ENCODE peak calls at places on chromosome 22, in seven cellular contexts. C is transverse colon; T is CD8-positive, alpha-beta T cell; F is IMR-90; B is upper lobe of right lung; W is right atrium auricular region; Y is tibial artery. J is an unnamed sample.

GRCh38 chr22:42863349-42863911 is 6.4 kb upstream of the ARFGAP3 start:
- DNase-seq in F (peak), C (no peak), Y (no peak), W (no peak), B (no peak), T (no peak), J (no peak)

GRCh38 chr22:43420991-43421665 is 9.3 kb downstream of the MPPED1 start:
- DNase-seq in T (no peak), Y (no peak), B (no peak), C (no peak), F (no peak), W (no peak), J (no peak)

GRCh38 chr22:48575567-48576332 is 1251.9 kb downstream of the BRD1 start:
- DNase-seq in B (no peak), T (no peak), C (no peak), F (no peak), W (no peak), Y (no peak), J (no peak)

GRCh38 chr22:24302591-24302990 is 32.0 kb downstream of the SPECC1L start:
- DNase-seq in T (no peak), W (no peak), C (no peak), Y (no peak), F (no peak), B (no peak), J (no peak)

GRCh38 chr22:23565288-23565941 is 14.7 kb downstream of the IGLL1 start:
- DNase-seq in W (no peak), C (peak), Y (peak), T (no peak), B (no peak), F (no peak), J (no peak)

GRCh38 chr22:50524664-50525103 is 714 bp downstream of the SCO2 start:
- DNase-seq in Y (no peak), B (no peak), F (no peak), W (no peak), T (no peak), C (no peak), J (no peak)

GRCh38 chr22:50656122-50657070 is 16.2 kb upstream of the SHANK3 start:
- DNase-seq in B (peak), C (no peak), Y (no peak), T (no peak), F (peak), W (no peak), J (no peak)

GRCh38 chr22:30864441-30865420 is 103.8 kb downstream of the MORC2 start:
- DNase-seq in Y (peak), W (no peak), B (peak), T (no peak), C (no peak), F (no peak), J (no peak)

GRCh38 chr22:49077036-49077393 is 750.7 kb downstream of the BRD1 start:
- DNase-seq in C (no peak), F (no peak), T (no peak), B (peak), Y (peak), W (no peak), J (no peak)

GRCh38 chr22:18042685-18043084 is 18.3 kb upstream of the MICAL3 start:
- DNase-seq in W (no peak), B (no peak), C (no peak), Y (no peak), F (no peak), T (no peak), J (no peak)
- H3K27ac ChIP-seq in W (no peak), B (no peak), C (no peak), Y (peak), F (no peak), T (no peak), J (peak)

GRCh38 chr22:35914357-35914664 is 114.3 kb downstream of the RBFOX2 start:
- DNase-seq in F (no peak), T (no peak), W (no peak), B (no peak), Y (no peak), C (no peak), J (no peak)
- H3K4me3 ChIP-seq in F (no peak), T (no peak), W (peak), B (peak), Y (peak), C (no peak), J (no peak)

DNA sequence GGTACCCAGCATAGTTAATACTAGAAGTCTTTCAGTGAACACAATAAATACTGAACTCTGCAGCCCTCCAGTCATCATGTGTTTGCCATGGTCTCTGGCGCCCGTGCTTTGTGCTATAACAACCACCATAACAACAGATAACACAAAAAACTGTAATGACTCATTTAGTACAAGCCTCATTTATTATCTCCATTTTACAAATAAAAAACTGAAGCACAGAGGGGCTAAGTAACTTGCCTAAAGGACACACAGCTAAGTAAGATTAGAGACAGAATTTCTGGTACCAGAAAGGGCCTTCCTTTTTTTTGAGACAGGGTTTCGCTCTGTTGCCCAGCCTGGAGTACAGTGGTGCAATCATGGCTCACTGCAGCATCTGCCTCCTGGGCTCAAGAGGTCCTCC is 19.5 kb downstream of the RBFOX2 start:
- DNase-seq in T (no peak), F (peak), Y (no peak), B (no peak), C (no peak), W (no peak), J (no peak)
- H3K27ac ChIP-seq in T (no peak), F (peak), Y (no peak), B (no peak), C (peak), W (no peak), J (no peak)

DNA sequence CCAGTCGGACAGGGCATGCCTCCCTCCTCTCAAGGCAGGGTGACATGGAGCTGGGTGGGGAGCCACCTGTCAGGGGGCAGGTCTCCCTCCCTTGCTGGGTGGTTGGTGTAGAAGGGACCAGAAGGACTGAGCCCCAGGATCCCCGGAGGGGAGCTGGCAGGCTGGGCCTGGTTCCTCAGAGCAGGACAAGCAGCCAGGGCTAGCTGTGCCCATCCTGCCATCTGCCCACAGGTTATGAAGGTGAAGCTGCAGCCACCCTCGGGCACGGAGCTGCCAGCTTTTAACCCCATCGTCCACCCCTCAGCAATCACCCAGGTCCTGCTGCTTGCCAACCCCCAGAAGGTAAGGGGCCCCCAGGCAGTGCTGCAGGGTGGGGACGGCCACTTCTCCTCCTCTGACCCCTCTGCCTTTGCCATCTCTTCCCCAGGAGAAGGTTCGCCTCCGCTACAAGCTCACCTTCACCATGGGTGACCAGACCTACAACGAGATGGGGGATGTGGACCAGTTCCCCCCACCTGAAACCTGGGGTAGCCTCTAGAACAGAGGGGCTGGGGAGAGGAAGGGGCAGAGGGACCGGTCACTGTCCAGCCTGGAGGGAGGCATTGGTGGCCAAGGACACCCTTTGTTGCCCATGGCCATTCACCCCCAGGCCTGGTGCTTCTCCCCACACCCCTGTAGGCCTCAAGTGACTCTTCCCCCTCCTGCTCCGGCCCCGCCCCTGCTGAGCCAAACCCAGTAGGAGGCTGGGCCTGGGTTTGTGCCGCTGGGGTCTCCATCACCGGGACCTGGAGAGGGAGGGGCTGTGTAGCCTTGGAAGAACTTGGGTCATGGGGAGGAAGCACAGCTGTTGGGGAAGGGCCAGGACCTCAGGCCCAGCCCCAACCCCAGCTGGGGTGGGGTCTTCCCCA is 7.0 kb upstream of the SH3BP1 start:
- DNase-seq in T (no peak), Y (no peak), C (no peak), W (no peak), B (no peak), F (no peak), J (peak)
- H3K4me3 ChIP-seq in T (peak), Y (no peak), C (no peak), W (no peak), B (no peak), F (no peak), J (no peak)

DNA sequence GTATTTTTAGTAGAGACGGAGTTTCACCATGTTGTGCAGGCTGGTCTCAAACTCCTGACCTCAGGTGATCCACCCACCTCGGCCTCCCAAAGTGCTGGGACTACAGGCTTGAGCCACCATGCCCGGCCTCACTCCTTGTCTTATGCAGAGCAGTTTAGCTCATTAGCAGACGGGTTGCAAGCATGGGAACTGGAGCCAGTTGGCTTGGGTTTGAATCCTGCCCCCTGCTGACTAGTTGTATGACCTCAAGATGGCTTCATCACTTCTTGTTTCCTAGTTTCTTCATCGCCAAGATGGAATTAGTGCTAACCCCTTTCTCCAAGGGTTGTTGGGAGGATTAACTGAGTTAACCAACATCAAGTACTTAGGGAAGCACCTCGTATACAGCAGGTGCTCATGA is 23.4 kb upstream of the RASD2 start:
- DNase-seq in Y (no peak), B (no peak), W (no peak), C (no peak), F (no peak), T (no peak), J (no peak)
- H3K27ac ChIP-seq in Y (no peak), B (no peak), W (no peak), C (no peak), F (no peak), T (no peak), J (no peak)

GRCh38 chr22:19721486-19722172 is 1.7 kb upstream of the GP1BB start:
- DNase-seq in C (no peak), Y (no peak), F (no peak), W (no peak), B (no peak), T (no peak), J (no peak)

GRCh38 chr22:19723165-19723989 is at the start of gene GP1BB:
- DNase-seq in T (no peak), F (no peak), W (no peak), Y (no peak), B (no peak), C (peak), J (no peak)

GRCh38 chr22:19723990-19724827 is 870 bp downstream of the GP1BB start:
- DNase-seq in F (peak), C (no peak), T (no peak), Y (no peak), W (no peak), B (no peak), J (no peak)

GRCh38 chr22:19722175-19722914 is 994 bp upstream of the GP1BB start:
- DNase-seq in F (no peak), Y (no peak), C (no peak), T (no peak), B (no peak), W (no peak), J (no peak)

GRCh38 chr22:19722915-19723164 is 499 bp upstream of the GP1BB start:
- DNase-seq in C (no peak), T (no peak), W (no peak), Y (no peak), F (no peak), B (no peak), J (no peak)
- H3K4me3 ChIP-seq in C (no peak), T (no peak), W (peak), Y (no peak), F (no peak), B (no peak), J (no peak)

DNA sequence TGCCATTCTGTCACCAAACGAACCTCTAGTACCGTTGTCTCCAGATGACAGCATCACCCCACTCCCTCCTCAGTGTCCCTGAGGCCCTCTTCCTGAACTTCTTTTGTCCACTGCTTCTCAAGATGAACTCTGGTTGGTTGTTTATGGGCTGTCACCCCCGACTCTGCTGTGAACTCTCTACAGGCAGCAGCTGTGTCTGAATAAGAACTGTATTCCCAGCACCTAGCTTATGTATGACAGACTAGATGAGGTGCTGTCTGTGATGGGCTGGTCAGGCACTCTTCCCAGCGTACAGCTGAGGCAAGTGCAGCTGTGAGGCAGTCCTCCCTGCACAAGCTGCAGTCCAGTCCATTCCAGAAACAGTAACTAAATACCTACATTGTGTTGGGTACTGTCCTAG is 111.4 kb upstream of the PITPNB start:
- DNase-seq in F (peak), B (no peak), Y (no peak), W (no peak), T (no peak), C (no peak), J (no peak)
- H3K27ac ChIP-seq in F (no peak), B (no peak), Y (no peak), W (peak), T (no peak), C (peak), J (no peak)

GRCh38 chr22:27670701-27671412 is 130.7 kb downstream of the MN1 start:
- DNase-seq in T (no peak), W (no peak), B (no peak), C (peak), Y (no peak), F (no peak), J (no peak)

GRCh38 chr22:27669798-27670599 is 131.6 kb downstream of the MN1 start:
- DNase-seq in T (no peak), W (no peak), F (no peak), B (no peak), Y (no peak), C (no peak), J (no peak)

GRCh38 chr22:27672721-27673387 is 128.7 kb downstream of the MN1 start:
- DNase-seq in T (no peak), F (no peak), C (no peak), W (no peak), Y (no peak), B (no peak), J (no peak)

GRCh38 chr22:27668828-27669797 is 132.4 kb downstream of the MN1 start:
- DNase-seq in B (no peak), Y (peak), F (peak), C (peak), W (peak), T (no peak), J (peak)

DNA sequence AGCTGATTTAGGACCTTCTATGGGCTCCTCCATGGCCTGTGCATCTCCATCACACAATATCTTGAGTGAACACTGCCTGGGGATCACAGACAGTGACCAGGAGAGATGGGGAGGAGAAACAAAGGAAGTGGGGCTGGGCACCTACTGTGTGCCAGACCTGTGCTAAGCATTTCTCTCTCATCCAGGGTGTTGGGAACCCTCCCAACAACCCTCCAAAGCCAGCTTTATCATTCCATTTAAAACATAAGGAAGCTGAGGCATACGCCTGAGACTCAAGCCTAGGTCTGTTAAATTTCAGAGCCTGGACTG is 130.2 kb downstream of the MN1 start:
- DNase-seq in T (no peak), B (no peak), W (no peak), Y (no peak), F (no peak), C (no peak), J (no peak)
- H3K4me3 ChIP-seq in T (no peak), B (no peak), W (no peak), Y (no peak), F (no peak), C (no peak), J (no peak)

GRCh38 chr22:25762147-25762546 is 20.2 kb downstream of the MYO18B start:
- DNase-seq in F (no peak), W (no peak), C (no peak), Y (no peak), T (no peak), B (no peak), J (no peak)

GRCh38 chr22:25764270-25765015 is 22.5 kb downstream of the MYO18B start:
- DNase-seq in F (no peak), W (no peak), Y (no peak), B (no peak), T (no peak), C (no peak), J (no peak)

GRCh38 chr22:25765016-25765367 is 23.0 kb downstream of the MYO18B start:
- DNase-seq in W (no peak), F (no peak), B (no peak), T (no peak), C (no peak), Y (no peak), J (no peak)

GRCh38 chr22:25760848-25761595 is 19.0 kb downstream of the MYO18B start:
- DNase-seq in C (no peak), B (no peak), W (no peak), T (no peak), Y (no peak), F (no peak), J (no peak)

GRCh38 chr22:25763239-25763777 is 21.3 kb downstream of the MYO18B start:
- DNase-seq in T (no peak), F (no peak), Y (no peak), C (no peak), B (no peak), W (no peak), J (no peak)
- H3K27ac ChIP-seq in T (no peak), F (no peak), Y (no peak), C (no peak), B (no peak), W (peak), J (no peak)

DNA sequence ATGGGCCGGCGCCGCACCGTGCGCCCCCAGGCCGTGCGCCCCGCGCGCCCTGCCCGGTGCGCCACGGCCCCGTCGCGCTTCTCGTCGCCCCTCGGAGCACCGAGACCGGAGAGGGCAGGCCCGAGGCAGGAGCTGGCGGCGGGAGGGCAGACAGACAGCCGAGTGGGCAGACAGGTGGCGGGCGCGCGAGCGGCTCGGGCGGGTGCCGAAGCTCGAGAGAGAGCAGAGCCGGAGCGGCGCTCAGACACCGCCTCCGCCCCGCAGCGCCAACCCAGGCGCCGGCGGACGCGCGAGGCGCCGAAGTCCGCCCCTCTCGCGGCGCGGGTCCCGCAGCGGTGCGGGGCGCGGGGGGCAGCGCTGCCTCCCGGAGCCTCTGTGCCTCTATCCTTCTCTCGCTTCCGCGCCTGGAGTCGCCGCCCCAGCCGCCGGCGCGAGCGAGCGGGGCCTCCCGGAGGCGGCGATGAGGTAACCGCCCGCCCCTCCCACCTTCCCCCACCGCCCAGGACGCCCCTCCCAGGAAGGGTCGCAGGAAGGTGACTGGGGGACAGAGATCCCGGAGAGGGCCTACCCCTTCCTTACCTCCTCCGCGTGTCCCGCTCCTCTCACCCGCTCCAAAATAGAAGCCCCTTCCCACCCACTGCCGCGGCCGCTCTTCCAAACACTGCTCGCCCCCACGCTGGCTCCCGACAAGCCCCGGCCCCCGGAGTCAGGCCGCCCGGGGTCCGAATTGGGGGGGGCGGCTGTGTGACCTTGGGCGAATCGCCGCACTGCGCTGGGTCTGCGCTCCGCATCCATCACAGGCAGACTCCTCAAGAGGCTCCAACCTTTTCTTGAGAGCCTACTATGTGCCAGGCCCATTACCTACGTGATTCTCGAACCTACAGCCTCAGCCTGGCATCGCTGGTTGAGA is at the start of gene RASL10A:
- DNase-seq in B (peak), W (no peak), Y (peak), T (no peak), C (no peak), F (no peak), J (no peak)
- H3K4me3 ChIP-seq in B (peak), W (peak), Y (peak), T (no peak), C (no peak), F (peak), J (peak)